ENCODE peak calls at places on chromosomes 6 and 20, in four cellular contexts. B is adrenal gland, A is body of pancreas, T is IMR-90. D is an unnamed sample.

GRCh38 chr6:155436981-155437749 is 18.5 kb downstream of the NOX3 start:
- DNase-seq in B (peak; percentile 77), A (no peak), T (peak; percentile 42), D (no peak)

GRCh38 chr6:141388666-141389065 is 744.1 kb upstream of the GJE1 start:
- DNase-seq in B (no peak), A (no peak), T (no peak), D (no peak)

GRCh38 chr6:73565767-73566485 is 45.1 kb upstream of the EEF1A1 start:
- DNase-seq in B (no peak), A (no peak), T (peak; percentile 15), D (no peak)

GRCh38 chr20:38315290-38315966 is 11.5 kb downstream of the BPI start:
- DNase-seq in B (no peak), A (no peak), T (peak; percentile 41), D (no peak)

GRCh38 chr6:130615816-130616215 is 211.4 kb upstream of the SMLR1 start:
- DNase-seq in B (no peak), A (no peak), T (no peak), D (no peak)

GRCh38 chr6:53410508-53411258 is 61.9 kb upstream of the ELOVL5 start:
- DNase-seq in B (peak; percentile 65), A (peak; percentile 25), T (peak; percentile 33), D (peak; percentile 23)

GRCh38 chr20:49112596-49113274 is 66.6 kb downstream of the CSE1L start:
- DNase-seq in B (no peak), A (no peak), T (peak; percentile 59), D (no peak)

GRCh38 chr6:35613762-35614161 is 75.0 kb downstream of the FKBP5 start:
- DNase-seq in B (no peak), A (no peak), T (no peak), D (no peak)

GRCh38 chr6:84728602-84729001 is 35.8 kb downstream of the TBX18 start:
- DNase-seq in B (no peak), A (no peak), T (peak; percentile 11), D (no peak)

GRCh38 chr6:127570739-127571389 is 6.1 kb upstream of the C6orf58 start:
- DNase-seq in B (no peak), A (no peak), T (peak; percentile 13), D (no peak)

GRCh38 chr20:17658648-17658993 is 23.4 kb downstream of the RRBP1 start:
- DNase-seq in B (peak; percentile 17), A (peak; percentile 11), T (no peak), D (no peak)

GRCh38 chr6:38175786-38176185 is 356.3 kb downstream of the ZFAND3 start:
- DNase-seq in B (no peak), A (no peak), T (no peak), D (no peak)

GRCh38 chr6:144767066-144767465 is 481.9 kb downstream of the UTRN start:
- DNase-seq in B (no peak), A (no peak), T (no peak), D (no peak)

GRCh38 chr6:21327326-21328140 is 266.0 kb upstream of the SOX4 start:
- DNase-seq in B (no peak), A (no peak), T (no peak), D (no peak)

GRCh38 chr6:163355471-163355991 is 59.0 kb upstream of the QKI start:
- DNase-seq in B (peak; percentile 75), A (no peak), T (peak; percentile 67), D (peak; percentile 87)

GRCh38 chr6:37827603-37828265 is 8.2 kb downstream of the ZFAND3 start:
- DNase-seq in B (no peak), A (no peak), T (no peak), D (no peak)

GRCh38 chr20:5784735-5785134 is 34.5 kb downstream of the SHLD1 start:
- DNase-seq in B (no peak), A (peak; percentile 76), T (no peak), D (no peak)

GRCh38 chr6:108174371-108175175 is 8.8 kb downstream of the NR2E1 start:
- DNase-seq in B (no peak), A (no peak), T (peak; percentile 44), D (no peak)

GRCh38 chr6:145809211-145809610 is 5.4 kb downstream of the FBXO30 start:
- DNase-seq in B (no peak), A (no peak), T (no peak), D (no peak)

GRCh38 chr20:1888796-1889463 is 6.3 kb upstream of the SIRPA start:
- DNase-seq in B (no peak), A (no peak), T (peak; percentile 41), D (peak; percentile 53)

GRCh38 chr20:17661121-17661744 is 20.8 kb downstream of the RRBP1 start:
- DNase-seq in B (peak; percentile 18), A (peak; percentile 10), T (no peak), D (no peak)

DNA sequence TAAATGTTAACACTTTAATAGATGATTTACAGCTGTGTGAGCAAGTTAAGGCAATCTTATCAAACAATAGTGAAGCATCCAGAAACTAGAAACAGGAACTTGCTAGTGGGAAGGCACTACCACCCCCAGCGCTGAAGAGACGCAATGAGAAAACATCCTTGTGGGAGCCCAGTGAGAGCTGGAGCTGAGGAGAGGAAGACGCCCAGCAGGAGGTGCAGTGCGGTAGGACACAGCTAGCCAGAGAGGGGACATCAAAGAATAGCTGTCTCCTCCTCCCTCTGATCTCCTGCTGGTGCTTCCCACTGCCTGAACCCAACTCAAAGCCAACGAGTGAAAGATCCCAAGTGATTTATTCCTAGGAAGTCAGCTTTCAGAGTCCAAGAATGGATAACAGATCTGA is 140.3 kb downstream of the COL12A1 start:
- DNase-seq in B (no peak), A (no peak), T (peak; percentile 25), D (peak; percentile 38)
- TF ChIP-seq CTCF in B (peak; percentile 12), A (no peak), T (peak; percentile 12), D (no peak)

DNA sequence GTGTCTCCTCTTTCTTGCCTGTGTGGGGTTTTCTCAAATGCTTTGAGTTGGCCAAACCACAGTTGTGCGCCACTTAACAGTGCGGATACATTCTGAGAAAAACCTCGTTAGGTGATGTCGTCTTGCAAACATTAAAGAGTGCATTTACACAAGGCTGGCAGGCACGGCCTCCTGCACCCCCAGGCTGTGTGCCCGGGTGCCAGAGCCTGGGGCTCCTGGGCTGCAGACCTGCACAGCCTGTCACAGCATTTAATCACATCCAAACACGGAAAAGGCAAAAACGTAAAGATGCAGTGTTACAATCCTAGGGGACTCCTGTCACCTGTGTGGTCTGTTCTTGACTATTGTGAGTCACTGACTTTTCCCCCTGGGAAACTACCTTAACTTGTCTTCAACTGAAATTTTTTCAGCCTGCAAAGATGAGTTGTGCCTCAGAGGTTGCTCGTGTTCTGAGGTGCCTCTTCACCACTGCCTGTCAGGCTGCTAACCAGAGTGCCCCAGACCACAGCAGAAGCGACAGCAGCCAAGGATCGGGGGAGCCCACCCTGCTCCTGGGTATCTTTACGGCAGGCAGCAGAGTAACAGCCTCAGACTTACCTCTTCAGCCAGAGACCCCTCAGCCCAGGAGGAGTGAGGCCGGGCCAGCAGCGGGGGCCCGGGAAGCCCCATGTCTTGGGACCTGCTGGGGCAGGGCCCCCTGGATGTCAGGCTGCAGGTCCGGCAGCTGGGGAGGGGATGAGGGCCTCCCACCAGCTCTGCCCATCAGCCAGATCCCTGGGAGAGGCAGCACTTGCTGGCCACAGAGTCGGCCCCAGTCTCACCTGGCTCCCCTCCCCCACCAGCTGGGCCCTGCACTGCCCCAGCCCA is 683 bp upstream of the C20orf204 start:
- DNase-seq in B (no peak), A (no peak), T (no peak), D (no peak)
- TF ChIP-seq POLR2A in B (no peak), A (no peak), T (no peak), D (no peak)

DNA sequence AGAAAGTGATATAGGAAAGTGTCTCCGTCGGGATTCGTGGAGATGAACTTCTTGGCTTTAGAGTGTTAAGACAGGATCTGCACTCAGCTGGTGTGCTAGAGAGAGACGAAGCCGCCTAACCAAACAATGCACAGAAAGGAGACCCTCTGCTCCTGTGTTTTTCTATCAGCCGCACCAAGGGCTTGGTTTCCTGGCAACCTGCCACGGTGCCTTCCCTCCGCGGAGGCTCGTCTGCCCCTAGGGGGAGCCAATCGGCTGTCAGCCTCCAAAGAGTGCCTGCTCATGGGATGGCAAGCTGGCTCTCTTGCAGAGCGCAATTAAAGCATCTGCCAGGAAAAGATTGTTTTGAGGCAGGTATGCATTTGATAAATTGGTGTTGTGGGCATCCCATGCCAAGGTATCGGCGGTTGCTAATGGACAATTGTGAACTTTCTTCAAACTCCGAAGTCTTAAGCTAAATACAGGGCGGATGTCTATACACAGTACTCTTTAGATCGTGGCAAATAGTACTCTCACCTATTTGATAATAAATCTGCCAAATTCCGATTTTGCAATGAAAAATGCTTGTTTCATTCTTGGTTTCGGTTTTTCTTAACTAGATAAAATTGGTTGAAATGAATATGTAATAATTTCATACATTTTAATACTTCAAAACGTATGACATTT is 603.3 kb downstream of the RNF144B start:
- DNase-seq in B (peak; percentile 77), A (peak; percentile 74), T (peak; percentile 20), D (peak; percentile 80)
- TF ChIP-seq CTCF in B (peak; percentile 23), A (peak; percentile 41), T (peak; percentile 44), D (peak; percentile 58)

GRCh38 chr6:30743099-30744053 is 889 bp upstream of the FLOT1 start:
- DNase-seq in B (peak; percentile 53), A (no peak), T (peak; percentile 33), D (peak; percentile 45)
- TF ChIP-seq POLR2A in B (no peak), A (no peak), T (no peak), D (no peak)

DNA sequence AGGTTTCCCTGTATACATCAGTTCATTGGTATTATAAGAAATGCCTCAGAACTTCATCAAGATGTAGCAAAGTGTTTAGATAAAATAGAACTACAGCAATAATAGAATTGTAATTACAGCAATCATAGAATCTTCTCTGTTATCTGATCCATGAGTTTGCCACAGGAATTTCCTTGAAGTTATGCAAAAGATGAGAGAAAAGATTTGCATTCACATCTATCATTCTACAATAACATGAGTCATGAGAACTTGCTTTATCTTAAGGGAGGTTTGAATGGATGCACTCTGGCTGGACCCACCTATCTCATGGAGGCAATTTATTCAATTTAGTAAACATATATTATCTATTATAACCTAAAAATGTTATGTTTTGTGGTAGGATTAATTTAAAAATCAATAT is 329.8 kb upstream of the EPHA7 start:
- DNase-seq in B (no peak), A (no peak), T (no peak), D (no peak)
- TF ChIP-seq CTCF in B (no peak), A (no peak), T (no peak), D (no peak)

DNA sequence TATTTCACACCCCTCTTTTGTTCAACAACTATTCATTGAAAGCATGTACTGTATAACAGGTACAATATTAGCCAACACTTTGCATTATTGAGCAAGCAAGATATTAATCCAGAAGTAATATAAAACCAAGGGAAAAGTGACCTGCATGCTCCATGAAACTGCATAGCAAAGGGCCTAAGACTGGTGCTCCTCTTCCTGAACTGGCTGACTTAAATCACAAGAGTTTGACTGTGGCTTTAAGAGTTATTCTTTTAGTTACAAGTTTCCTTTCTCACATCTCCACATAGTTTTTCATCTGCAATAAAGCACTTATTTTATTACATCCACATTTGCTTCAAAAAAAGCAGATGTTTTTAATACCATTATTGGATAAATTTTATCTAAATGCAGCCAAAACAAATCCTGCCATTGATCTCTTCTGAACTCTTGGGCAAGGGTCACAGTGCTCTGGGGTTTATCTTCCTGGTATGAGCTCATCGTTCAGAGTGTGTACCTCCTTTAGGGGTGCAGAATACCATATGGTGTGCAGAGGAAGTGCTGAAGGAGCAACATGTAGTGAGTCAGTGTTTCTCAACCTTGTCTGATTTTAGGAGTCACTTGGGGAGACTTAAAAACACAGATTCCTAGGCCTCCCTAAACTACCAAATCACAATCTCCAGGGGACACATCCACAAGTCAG is 1225.9 kb upstream of the MAP3K7 start:
- DNase-seq in B (no peak), A (no peak), T (peak; percentile 0), D (no peak)
- TF ChIP-seq POLR2A in B (no peak), A (no peak), T (no peak), D (no peak)

GRCh38 chr6:148528292-148528691 is 185.7 kb downstream of the SASH1 start:
- DNase-seq in B (no peak), A (no peak), T (peak; percentile 44), D (no peak)
- TF ChIP-seq CTCF in B (no peak), A (no peak), T (peak; percentile 45), D (no peak)

D was measured in heart left ventricle.